ENCODE peak calls at places on chromosomes 16 and 17, in eight cellular contexts. F is ovary; D is activated gamma-delta T cell treated with anti-CD3 and anti-CD28 coated beads, Interleukin-2, amount 50 U/mL, for 16 hours; C is ACHN; T is heart right ventricle; E is Jurkat, Clone E6-1; G is Right ventricle myocardium superior; L is right atrium auricular region. K is an unnamed sample.
A peak's percentile ranks its signal among the peaks of the same experiment; 100 is the strongest.

GRCh38 chr17:81667754-81668153 is 1.2 kb downstream of the CCDC137 start:
- DNase-seq in F (no peak), D (no peak), C (no peak), T (no peak), E (no peak), G (no peak), L (no peak), K (no peak)

GRCh38 chr16:3651461-3652372 is 2.8 kb upstream of the DNASE1 start:
- DNase-seq in F (no peak), D (no peak), C (no peak), T (no peak), E (no peak), G (peak; percentile 17), L (no peak), K (no peak)

GRCh38 chr16:57299009-57299718 is 14.7 kb upstream of the PLLP start:
- DNase-seq in F (no peak), D (no peak), C (peak; percentile 92), T (peak; percentile 68), E (no peak), G (peak; percentile 67), L (no peak), K (no peak)

GRCh38 chr16:9091867-9092281 is 430 bp downstream of the HAPSTR1 start:
- DNase-seq in F (peak; percentile 67), D (peak; percentile 17), C (peak; percentile 45), T (peak; percentile 41), E (no peak), G (peak; percentile 72), L (no peak), K (no peak)

GRCh38 chr17:44539664-44540063 is 17.6 kb upstream of the FZD2 start:
- DNase-seq in F (no peak), D (no peak), C (no peak), T (no peak), E (no peak), G (no peak), L (no peak), K (no peak)

GRCh38 chr17:78448356-78448993 is 70.0 kb downstream of the PGS1 start:
- DNase-seq in F (no peak), D (no peak), C (no peak), T (no peak), E (peak; percentile 21), G (no peak), L (no peak), K (no peak)

GRCh38 chr16:78321611-78322010 is 222.2 kb downstream of the WWOX start:
- DNase-seq in F (no peak), D (no peak), C (no peak), T (no peak), E (no peak), G (no peak), L (no peak), K (peak; percentile 29)

GRCh38 chr17:41784207-41784744 is 2.2 kb downstream of the JUP start:
- DNase-seq in F (no peak), D (no peak), C (peak; percentile 51), T (peak; percentile 66), E (no peak), G (peak; percentile 72), L (no peak), K (no peak)

GRCh38 chr17:8267480-8268147 is 18.5 kb downstream of the PFAS start:
- DNase-seq in F (no peak), D (no peak), C (no peak), T (no peak), E (no peak), G (no peak), L (no peak), K (no peak)

GRCh38 chr17:49760909-49761558 is 2.9 kb downstream of the FAM117A start:
- DNase-seq in F (no peak), D (no peak), C (no peak), T (no peak), E (no peak), G (no peak), L (no peak), K (no peak)

GRCh38 chr17:77691216-77692085 is 267.1 kb upstream of the TNRC6C start:
- DNase-seq in F (no peak), D (no peak), C (no peak), T (no peak), E (no peak), G (no peak), L (peak; percentile 36), K (peak; percentile 65)

GRCh38 chr16:56923481-56923880 is 8.5 kb upstream of the HERPUD1 start:
- DNase-seq in F (no peak), D (no peak), C (no peak), T (no peak), E (no peak), G (no peak), L (no peak), K (no peak)

GRCh38 chr16:69453936-69454335 is 29.5 kb downstream of the CYB5B start:
- DNase-seq in F (no peak), D (no peak), C (no peak), T (no peak), E (no peak), G (no peak), L (no peak), K (no peak)